ENCODE peak calls at places on chromosomes 11 and 22, in eight cellular contexts. Z is activated CD8-positive, alpha-beta memory T cell treated with anti-CD3 and anti-CD28 coated beads for 4 hours; T is HFF-Myc; Y is NCI-H1105 treated with DMSO at 0.1 percent for 48 hours; S is HuH-7.5; O is astrocyte; W is HT1080; M is NCI-H1417. X is an unnamed sample.

GRCh38 chr11:68488623-68489022 is 28.1 kb downstream of the PPP6R3 start:
- DNase-seq in Y (no peak), O (no peak), Z (no peak), M (no peak), W (no peak), T (no peak), S (no peak), X (no peak)

GRCh38 chr22:35686298-35686697 is 31.4 kb upstream of the APOL5 start:
- DNase-seq in T (no peak), M (no peak), Y (no peak), Z (no peak), W (no peak), O (no peak), S (no peak), X (no peak)

GRCh38 chr22:22229683-22230420 is 14.7 kb upstream of the VPREB1 start:
- DNase-seq in S (no peak), Z (no peak), T (no peak), W (no peak), M (no peak), O (no peak), Y (no peak), X (no peak)

GRCh38 chr11:95086116-95086515 is 3.5 kb upstream of the ENDOD1 start:
- DNase-seq in T (no peak), S (no peak), O (no peak), Z (no peak), M (no peak), W (no peak), Y (no peak), X (no peak)

GRCh38 chr11:72015511-72016061 is 16.9 kb downstream of the IL18BP start:
- DNase-seq in M (no peak), T (no peak), O (no peak), S (no peak), W (no peak), Y (no peak), Z (no peak), X (no peak)

GRCh38 chr11:12276356-12276755 is 101.0 kb upstream of the PARVA start:
- DNase-seq in W (no peak), Z (no peak), T (no peak), M (peak; percentile 93), Y (peak; percentile 98), O (no peak), S (no peak), X (no peak)

GRCh38 chr11:27385245-27385644 is 22.2 kb upstream of the CCDC34 start:
- DNase-seq in Y (no peak), O (peak; percentile 89), Z (no peak), T (no peak), M (no peak), S (no peak), W (peak; percentile 58), X (no peak)

GRCh38 chr11:28539239-28540025 is 431.2 kb downstream of the METTL15 start:
- DNase-seq in M (peak; percentile 55), W (no peak), S (no peak), O (no peak), Y (no peak), Z (no peak), T (no peak), X (no peak)

GRCh38 chr22:37824674-37825641 is 1.8 kb downstream of the GALR3 start:
- DNase-seq in M (no peak), T (no peak), S (no peak), O (peak; percentile 29), Y (no peak), W (no peak), Z (no peak), X (no peak)

GRCh38 chr11:47061429-47062178 is 115.1 kb downstream of the ARFGAP2 start:
- DNase-seq in T (no peak), Y (no peak), M (peak; percentile 79), Z (no peak), W (no peak), S (no peak), O (no peak), X (no peak)

GRCh38 chr22:39117585-39118191 is 20.6 kb downstream of the APOBEC3H start:
- DNase-seq in Y (peak; percentile 45), M (peak; percentile 64), W (peak; percentile 18), Z (peak; percentile 62), O (no peak), S (no peak), T (no peak), X (peak; percentile 20)

GRCh38 chr11:130816516-130816915 is 99.8 kb downstream of the SNX19 start:
- DNase-seq in Y (no peak), W (no peak), M (no peak), O (no peak), S (no peak), T (no peak), Z (no peak), X (no peak)

GRCh38 chr11:47393163-47394049 is 15.0 kb upstream of the SLC39A13 start:
- DNase-seq in O (peak; percentile 57), M (no peak), Z (no peak), T (no peak), W (peak; percentile 54), Y (no peak), S (no peak), X (no peak)

GRCh38 chr11:95877288-95877687 is 46.6 kb downstream of the MTMR2 start:
- DNase-seq in Z (no peak), Y (no peak), M (no peak), O (peak; percentile 100), W (peak; percentile 96), S (no peak), T (peak; percentile 89), X (peak; percentile 50)

GRCh38 chr11:69926376-69927050 is 107.3 kb upstream of the FGF3 start:
- DNase-seq in S (no peak), T (no peak), W (peak; percentile 13), Z (no peak), M (no peak), Y (no peak), O (no peak), X (no peak)